ENCODE peak calls at places on chromosomes 3 and 15, in four cellular contexts. E is left lung, R is heart left ventricle, Z is H9. D is an unnamed sample.

GRCh38 chr15:75170711-75171341 is 30.9 kb upstream of the C15orf39 start:
- DNase-seq in E (no peak), R (no peak), Z (no peak), D (peak; percentile 39)

GRCh38 chr3:49378249-49378899 is 20.2 kb upstream of the GPX1 start:
- DNase-seq in E (no peak), R (peak; percentile 44), Z (no peak), D (no peak)

GRCh38 chr3:192843742-192844350 is 73.8 kb downstream of the MB21D2 start:
- DNase-seq in E (no peak), R (no peak), Z (no peak), D (no peak)

GRCh38 chr15:31306426-31307269 is 20.0 kb upstream of the KLF13 start:
- DNase-seq in E (peak; percentile 71), R (peak; percentile 83), Z (peak; percentile 98), D (peak; percentile 51)

GRCh38 chr3:53703630-53704362 is 142.4 kb downstream of the CHDH start:
- DNase-seq in E (no peak), R (no peak), Z (no peak), D (no peak)

GRCh38 chr15:22967084-22967770 is 12.9 kb downstream of the CYFIP1 start:
- DNase-seq in E (no peak), R (no peak), Z (no peak), D (peak; percentile 29)

GRCh38 chr3:36957862-36958686 is 13.2 kb upstream of the TRANK1 start:
- DNase-seq in E (no peak), R (no peak), Z (no peak), D (peak; percentile 65)

GRCh38 chr3:142243134-142243533 is 17.7 kb upstream of the GK5 start:
- DNase-seq in E (no peak), R (no peak), Z (no peak), D (no peak)

GRCh38 chr3:150871192-150871591 is 34.0 kb downstream of the MINDY4B start:
- DNase-seq in E (no peak), R (no peak), Z (no peak), D (no peak)

GRCh38 chr15:57367556-57367955 is 8.7 kb upstream of the CGNL1 start:
- DNase-seq in E (no peak), R (no peak), Z (no peak), D (no peak)

GRCh38 chr15:83282859-83283812 is 1.3 kb downstream of the BNC1 start:
- DNase-seq in E (peak; percentile 76), R (peak; percentile 52), Z (peak; percentile 53), D (no peak)

GRCh38 chr15:77546050-77546501 is 86.6 kb downstream of the LINGO1 start:
- DNase-seq in E (no peak), R (no peak), Z (no peak), D (no peak)

GRCh38 chr3:100954990-100955389 is 38.2 kb downstream of the ABI3BP start:
- DNase-seq in E (no peak), R (peak; percentile 35), Z (no peak), D (no peak)

GRCh38 chr15:61660579-61660978 is 399.7 kb downstream of the VPS13C start:
- DNase-seq in E (no peak), R (no peak), Z (no peak), D (no peak)

GRCh38 chr15:35306361-35306981 is 221.4 kb upstream of the NANOGP8 start:
- DNase-seq in E (no peak), R (no peak), Z (no peak), D (peak; percentile 58)

GRCh38 chr15:92391640-92392039 is 2.0 kb upstream of the ST8SIA2 start:
- DNase-seq in E (no peak), R (no peak), Z (peak; percentile 65), D (no peak)

GRCh38 chr3:34882764-34883163 is 756.6 kb upstream of the ARPP21 start:
- DNase-seq in E (no peak), R (no peak), Z (no peak), D (no peak)
- TF ChIP-seq CTCF in E (no peak), R (peak; percentile 33), Z (peak; percentile 50), D (no peak)

DNA sequence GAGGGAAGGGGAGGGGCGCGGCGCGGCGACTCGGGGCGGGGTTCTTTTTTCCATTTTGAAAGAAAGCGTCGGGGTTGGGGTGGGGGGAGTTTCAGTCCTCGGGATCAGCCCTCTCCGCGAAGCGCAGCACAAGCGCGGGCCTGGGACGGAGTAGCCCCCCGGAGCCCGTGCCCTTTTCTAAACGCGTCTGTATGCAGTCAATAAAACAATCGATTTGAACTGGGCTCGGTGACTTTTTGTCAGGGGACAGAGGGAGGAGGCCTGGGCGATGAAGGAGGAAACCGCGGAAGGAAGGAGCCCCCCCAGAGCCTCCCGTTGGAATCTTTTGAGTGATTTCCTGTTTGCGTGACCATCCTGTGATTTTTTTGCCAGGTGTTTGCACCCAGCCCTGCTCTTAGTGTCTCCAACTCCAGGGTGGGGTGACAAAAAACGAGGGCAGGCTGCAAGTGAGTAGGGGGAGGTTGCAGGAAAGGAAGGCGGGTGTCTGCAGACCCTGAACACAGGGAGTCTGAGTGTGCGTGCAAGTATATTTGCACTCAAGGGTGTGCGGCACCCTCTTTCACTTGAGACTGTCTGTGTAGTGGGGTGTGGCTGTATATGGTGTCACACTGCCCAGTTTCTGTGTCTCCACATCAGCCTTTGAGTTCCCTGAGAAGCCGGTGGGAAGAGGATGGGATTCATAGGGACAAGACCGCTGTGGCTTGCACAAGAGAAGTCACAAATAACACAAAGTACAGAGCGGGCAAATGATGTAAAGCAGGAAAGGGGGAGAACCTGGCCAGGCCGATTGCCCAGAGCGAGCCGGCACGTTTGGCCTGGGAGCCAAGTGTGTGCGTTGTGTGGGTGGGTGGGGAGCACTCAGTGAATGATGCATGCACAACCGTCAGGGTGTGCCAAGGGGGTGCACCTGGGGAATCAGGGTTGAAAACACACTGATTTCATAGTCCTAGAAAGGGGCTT is 6.5 kb downstream of the ISLR2 start:
- DNase-seq in E (no peak), R (no peak), Z (no peak), D (no peak)
- H3K27me3 ChIP-seq in E (peaks cover 85% of the 10 kb centered on the region), R (peaks cover 20% of the 10 kb centered on the region), Z (peaks cover 42% of the 10 kb centered on the region), D (peaks cover 39% of the 10 kb centered on the region)

GRCh38 chr3:25502233-25502632 is 74.2 kb downstream of the RARB start:
- DNase-seq in E (no peak), R (no peak), Z (no peak), D (no peak)
- TF ChIP-seq CTCF in E (no peak), R (no peak), Z (peak; percentile 39), D (no peak)

GRCh38 chr15:70209499-70209898 is 111.8 kb upstream of the TLE3 start:
- DNase-seq in E (peak; percentile 53), R (no peak), Z (peak; percentile 9), D (no peak)

GRCh38 chr15:70208332-70208731 is 110.6 kb upstream of the TLE3 start:
- DNase-seq in E (no peak), R (no peak), Z (peak; percentile 7), D (no peak)

GRCh38 chr15:70212288-70212962 is 114.7 kb upstream of the TLE3 start:
- DNase-seq in E (peak; percentile 77), R (no peak), Z (peak; percentile 20), D (no peak)

GRCh38 chr15:70210538-70210937 is 112.8 kb upstream of the TLE3 start:
- DNase-seq in E (no peak), R (no peak), Z (peak; percentile 28), D (no peak)

DNA sequence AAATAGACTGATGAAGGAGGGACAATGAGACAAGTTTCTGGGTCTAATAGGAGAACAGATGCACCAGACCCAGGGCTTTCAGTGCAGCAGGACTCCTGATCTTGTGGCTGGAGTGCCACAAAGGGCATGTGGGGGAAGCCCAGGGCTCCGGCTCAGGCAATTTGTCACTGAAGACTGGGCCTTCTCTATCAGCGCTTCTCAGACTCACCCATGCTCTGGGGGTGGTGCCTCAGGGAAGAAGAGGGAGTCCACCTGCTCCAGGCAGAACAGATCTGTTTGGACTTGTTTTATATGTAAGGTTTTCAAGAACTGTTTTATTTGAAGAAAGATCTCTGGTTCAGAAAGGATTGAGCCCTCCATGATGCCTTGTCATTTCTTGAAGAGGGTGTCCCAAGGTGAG is 112.4 kb upstream of the TLE3 start:
- DNase-seq in E (no peak), R (no peak), Z (peak; percentile 10), D (no peak)
- H3K27me3 ChIP-seq in E (no peaks in the 10 kb centered on the region), R (no peaks in the 10 kb centered on the region), Z (no peaks in the 10 kb centered on the region), D (no peaks in the 10 kb centered on the region)

DNA sequence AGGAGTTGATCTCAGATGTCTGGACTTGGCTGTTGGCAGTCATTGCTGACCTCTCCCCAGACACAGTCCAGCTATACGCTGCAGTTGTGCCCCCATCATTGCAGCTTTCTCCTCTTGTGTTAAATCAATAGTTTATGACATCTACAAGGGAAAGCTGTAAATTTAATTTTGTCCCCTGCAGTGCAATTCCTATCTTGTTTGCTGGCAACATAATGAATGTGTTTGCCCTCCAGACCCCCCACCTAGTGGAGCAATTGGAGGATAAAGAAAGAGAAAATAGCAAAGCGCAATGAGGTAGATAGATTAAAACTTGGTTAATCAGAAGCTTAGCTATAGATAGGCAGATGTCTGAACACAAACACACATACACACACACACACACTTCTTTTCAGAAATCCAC is 280.1 kb downstream of the LSAMP start:
- DNase-seq in E (no peak), R (no peak), Z (no peak), D (no peak)
- TF ChIP-seq CTCF in E (no peak), R (no peak), Z (no peak), D (no peak)

DNA sequence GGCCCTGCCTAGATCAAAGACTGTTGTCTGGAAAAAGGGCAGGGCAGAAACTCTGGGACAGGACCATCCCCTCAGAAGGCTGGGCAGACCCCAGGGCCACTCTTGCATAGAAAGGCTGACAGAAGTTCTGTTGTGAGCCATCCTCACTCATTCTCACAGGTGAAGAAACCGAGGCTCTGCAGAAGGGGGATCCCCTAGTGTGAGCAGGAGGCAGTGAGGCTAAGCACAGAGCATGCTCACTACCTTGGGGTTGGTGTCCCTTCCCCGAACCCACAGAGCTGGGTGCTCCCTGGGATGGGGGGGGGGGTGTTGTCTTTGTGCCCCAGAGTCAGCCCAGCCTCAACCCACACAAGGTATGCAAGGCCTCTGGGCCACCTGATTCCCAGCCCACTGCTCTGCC is 50.9 kb upstream of the TMEM115 start:
- DNase-seq in E (no peak), R (no peak), Z (no peak), D (no peak)
- H3K27me3 ChIP-seq in E (no peaks in the 10 kb centered on the region), R (no peaks in the 10 kb centered on the region), Z (no peaks in the 10 kb centered on the region), D (no peaks in the 10 kb centered on the region)

DNA sequence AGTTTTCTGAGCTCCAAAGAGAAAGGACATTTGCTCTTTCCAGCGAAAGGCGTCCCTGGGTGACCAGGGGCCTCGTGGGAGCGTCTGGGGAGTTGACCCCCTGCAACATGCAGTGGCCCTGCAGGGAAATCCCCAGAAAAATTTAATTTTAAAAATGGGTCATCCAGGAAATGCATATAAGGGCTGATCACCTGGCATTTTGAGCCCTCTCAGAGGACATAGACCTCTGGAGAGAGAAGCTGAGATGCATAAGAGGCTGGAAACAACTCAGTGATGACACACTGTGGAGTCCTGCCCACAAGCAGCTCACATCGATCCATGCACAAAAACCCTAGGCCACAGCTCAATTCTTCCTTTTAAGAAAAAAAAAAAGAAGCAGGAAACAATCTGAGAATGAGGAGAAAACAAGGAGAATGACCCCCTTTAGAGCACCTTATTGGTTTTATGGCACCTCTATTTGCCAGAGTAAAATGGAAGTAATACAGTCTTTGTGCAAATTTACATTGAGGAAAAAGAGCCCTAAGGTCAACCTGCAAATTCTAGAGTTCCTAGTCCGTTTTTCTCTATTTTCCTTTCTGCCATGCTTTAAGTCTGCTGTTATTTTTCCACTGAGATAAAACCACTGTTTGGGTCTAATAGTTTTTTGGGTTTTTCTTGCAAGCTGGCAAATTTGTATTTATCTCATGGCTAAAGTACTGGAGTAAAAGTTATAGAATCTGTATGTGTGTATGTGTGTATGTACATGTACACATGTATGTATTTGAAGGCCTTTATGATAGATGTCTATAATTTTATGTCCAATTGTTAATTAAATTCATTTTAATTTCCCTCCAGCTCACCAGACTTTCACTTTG is 6.9 kb upstream of the BDH1 start:
- DNase-seq in E (no peak), R (no peak), Z (no peak), D (no peak)
- TF ChIP-seq CTCF in E (no peak), R (no peak), Z (no peak), D (no peak)

D was measured in Peyer's patch.